ENCODE peak calls at places on chromosomes 12 and 14, in four cellular contexts. E is GM23338, D is putamen, N is epithelial cell of esophagus. I is an unnamed sample.

GRCh38 chr12:76348079-76348901 is at the start of gene BBS10:
- DNase-seq in E (peak; percentile 96), D (peak; percentile 93), N (peak; percentile 93), I (peak; percentile 97)

GRCh38 chr12:17680220-17680619 is 409.8 kb downstream of the RERGL start:
- DNase-seq in E (peak; percentile 63), D (no peak), N (no peak), I (no peak)

GRCh38 chr12:22684526-22685118 is 59.7 kb downstream of the ETNK1 start:
- DNase-seq in E (peak; percentile 69), D (peak; percentile 22), N (peak; percentile 56), I (peak; percentile 54)

GRCh38 chr14:42111355-42111754 is 504.7 kb downstream of the LRFN5 start:
- DNase-seq in E (no peak), D (no peak), N (peak; percentile 70), I (no peak)

GRCh38 chr12:132723764-132724140 is 13.1 kb downstream of the PGAM5 start:
- DNase-seq in E (no peak), D (no peak), N (no peak), I (no peak)

GRCh38 chr12:110084314-110085015 is 36.1 kb upstream of the C12orf76 start:
- DNase-seq in E (no peak), D (no peak), N (peak; percentile 11), I (no peak)

GRCh38 chr14:52313903-52314481 is at the start of gene PTGER2:
- DNase-seq in E (peak; percentile 70), D (peak; percentile 4), N (peak; percentile 84), I (peak; percentile 94)

GRCh38 chr12:131434208-131435125 is 276.4 kb upstream of the SFSWAP start:
- DNase-seq in E (no peak), D (no peak), N (no peak), I (peak; percentile 19)

GRCh38 chr12:101230547-101230946 is 20.5 kb upstream of the SLC5A8 start:
- DNase-seq in E (peak; percentile 11), D (no peak), N (peak; percentile 90), I (peak; percentile 31)

GRCh38 chr12:23368590-23368989 is 580.9 kb downstream of the SOX5 start:
- DNase-seq in E (no peak), D (no peak), N (no peak), I (no peak)

GRCh38 chr12:14418526-14418925 is 53.0 kb downstream of the ATF7IP start:
- DNase-seq in E (no peak), D (no peak), N (peak; percentile 33), I (peak; percentile 20)